ENCODE peak calls at places on chromosomes 1 and 21, in ten cellular contexts. H, O, X, R, U, Q, L, B, N and C are unnamed samples.

GRCh38 chr1:89545264-89546038 is 20.8 kb downstream of the LRRC8B start:
- DNase-seq in H (no peak), O (no peak), X (no peak), R (no peak), U (no peak), Q (peak), L (peak), B (no peak), N (no peak), C (no peak)

GRCh38 chr1:192579319-192579738 is 3.8 kb downstream of the RGS1 start:
- DNase-seq in H (no peak), O (no peak), X (no peak), R (no peak), U (no peak), Q (peak), L (no peak), B (no peak), N (no peak), C (no peak)

GRCh38 chr1:115091582-115091981 is 2.3 kb upstream of the TSPAN2 start:
- DNase-seq in H (no peak), O (no peak), X (no peak), R (no peak), U (no peak), Q (no peak), L (no peak), B (no peak), N (no peak), C (no peak)

GRCh38 chr21:36397606-36398005 is 12.4 kb downstream of the CHAF1B start:
- DNase-seq in H (no peak), O (no peak), X (no peak), R (no peak), U (no peak), Q (no peak), L (no peak), B (no peak), N (no peak), C (no peak)

GRCh38 chr1:94560333-94560732 is 18.8 kb upstream of the F3 start:
- DNase-seq in H (no peak), O (no peak), X (no peak), R (no peak), U (no peak), Q (peak), L (no peak), B (no peak), N (no peak), C (no peak)

GRCh38 chr1:228490120-228491078 is 3.2 kb downstream of the RNF187 start:
- DNase-seq in H (peak), O (no peak), X (no peak), R (no peak), U (no peak), Q (peak), L (peak), B (no peak), N (no peak), C (no peak)

GRCh38 chr21:42003051-42003461 is 7.1 kb downstream of the ZBTB21 start:
- DNase-seq in H (no peak), O (no peak), X (no peak), R (no peak), U (no peak), Q (peak), L (no peak), B (no peak), N (no peak), C (no peak)

GRCh38 chr1:162023181-162023546 is 505 bp downstream of the OLFML2B start:
- DNase-seq in H (no peak), O (no peak), X (no peak), R (no peak), U (peak), Q (no peak), L (no peak), B (no peak), N (no peak), C (no peak)

GRCh38 chr1:115413621-115414020 is 75.6 kb upstream of the NGF start:
- DNase-seq in H (no peak), O (no peak), X (no peak), R (no peak), U (no peak), Q (no peak), L (no peak), B (no peak), N (no peak), C (no peak)

GRCh38 chr1:76337777-76338176 is 263.2 kb downstream of the ST6GALNAC3 start:
- DNase-seq in H (no peak), O (no peak), X (no peak), R (no peak), U (no peak), Q (no peak), L (no peak), B (no peak), N (no peak), C (no peak)

GRCh38 chr1:77605246-77606026 is 77.0 kb downstream of the ZZZ3 start:
- DNase-seq in H (peak), O (no peak), X (no peak), R (peak), U (peak), Q (peak), L (no peak), B (no peak), N (peak), C (peak)

GRCh38 chr1:221868894-221869293 is 127.0 kb upstream of the DUSP10 start:
- DNase-seq in H (no peak), O (no peak), X (no peak), R (no peak), U (no peak), Q (peak), L (no peak), B (peak), N (peak), C (no peak)

GRCh38 chr1:235866207-235866912 is at the start of gene LYST:
- DNase-seq in H (peak), O (no peak), X (no peak), R (peak), U (peak), Q (peak), L (no peak), B (peak), N (peak), C (peak)
- TF ChIP-seq POLR2A in H (no peak), O (peak), X (no peak), R (no peak), U (no peak), Q (no peak), L (no peak), B (no peak), N (peak), C (peak)

GRCh38 chr1:151047925-151048644 is 534 bp downstream of the C1orf56 start:
- DNase-seq in H (peak), O (no peak), X (peak), R (peak), U (peak), Q (peak), L (no peak), B (peak), N (peak), C (peak)
- TF ChIP-seq POLR2A in H (peak), O (peak), X (no peak), R (no peak), U (no peak), Q (peak), L (no peak), B (peak), N (peak), C (peak)

GRCh38 chr1:169892176-169892818 is 1.4 kb downstream of the SCYL3 start:
- DNase-seq in H (no peak), O (no peak), X (no peak), R (no peak), U (no peak), Q (no peak), L (no peak), B (no peak), N (no peak), C (no peak)

GRCh38 chr1:169896013-169896412 is 2.3 kb upstream of the SCYL3 start:
- DNase-seq in H (no peak), O (no peak), X (no peak), R (no peak), U (no peak), Q (no peak), L (no peak), B (no peak), N (no peak), C (no peak)

GRCh38 chr1:169892819-169893644 is 664 bp downstream of the SCYL3 start:
- DNase-seq in H (peak), O (no peak), X (no peak), R (peak), U (peak), Q (peak), L (no peak), B (peak), N (peak), C (peak)

GRCh38 chr1:169894424-169895145 is 889 bp upstream of the SCYL3 start:
- DNase-seq in H (no peak), O (no peak), X (no peak), R (no peak), U (no peak), Q (no peak), L (no peak), B (no peak), N (no peak), C (no peak)

DNA sequence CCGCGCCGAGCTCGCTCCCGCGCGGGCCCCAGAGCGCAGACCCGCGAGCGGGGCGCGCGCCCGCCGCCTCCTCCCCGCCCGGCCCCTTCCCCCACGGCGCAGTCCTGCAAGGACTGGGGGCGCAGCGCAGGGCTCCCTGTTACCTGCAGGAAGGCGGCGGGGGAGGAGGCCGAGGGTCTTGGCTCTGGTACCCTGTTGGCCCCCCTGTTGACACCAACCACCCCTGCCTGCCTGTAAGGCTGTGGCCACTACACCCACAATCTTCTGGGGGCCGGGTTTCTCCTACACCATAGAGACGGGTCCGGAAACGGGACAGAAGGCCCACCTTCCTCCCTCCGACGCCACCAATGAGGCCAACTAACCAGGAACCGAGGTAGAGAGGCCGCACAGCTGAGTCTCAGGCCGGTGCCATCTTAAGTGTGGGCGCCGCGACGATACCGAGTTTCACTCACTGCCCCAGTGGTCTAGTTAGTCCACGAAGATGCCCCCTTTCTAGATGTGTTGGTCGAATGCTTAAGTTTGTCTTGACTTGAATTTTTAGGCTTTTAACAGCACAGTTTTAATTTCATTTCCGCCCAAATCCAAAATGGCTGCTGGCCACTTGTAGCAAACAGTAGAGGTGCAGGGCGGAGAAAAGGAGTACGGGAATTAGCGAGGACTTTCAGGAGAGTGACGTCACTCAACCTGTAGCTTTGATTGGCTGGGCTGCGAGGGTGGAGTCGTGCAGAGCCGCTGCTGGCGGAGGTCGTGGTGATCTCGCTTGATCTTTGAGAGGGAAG is at the start of gene SCYL3:
- DNase-seq in H (peak), O (peak), X (peak), R (peak), U (peak), Q (peak), L (peak), B (peak), N (peak), C (peak)
- TF ChIP-seq POLR2A in H (peak), O (peak), X (peak), R (peak), U (no peak), Q (peak), L (peak), B (peak), N (peak), C (peak)

GRCh38 chr21:24310780-24311179 is 1296.5 kb downstream of the MRPL39 start:
- DNase-seq in H (no peak), O (no peak), X (no peak), R (no peak), U (no peak), Q (no peak), L (no peak), B (no peak), N (no peak), C (no peak)

GRCh38 chr21:24302400-24302799 is 1304.9 kb downstream of the MRPL39 start:
- DNase-seq in H (no peak), O (no peak), X (no peak), R (no peak), U (no peak), Q (no peak), L (no peak), B (no peak), N (no peak), C (no peak)

GRCh38 chr21:24308183-24308582 is 1299.1 kb downstream of the MRPL39 start:
- DNase-seq in H (no peak), O (no peak), X (no peak), R (no peak), U (no peak), Q (no peak), L (no peak), B (no peak), N (no peak), C (no peak)
- TF ChIP-seq POLR2A in H (no peak), O (no peak), X (no peak), R (no peak), U (no peak), Q (no peak), L (no peak), B (no peak), N (no peak), C (no peak)

GRCh38 chr1:243850368-243851128 is 505 bp upstream of the AKT3 start:
- DNase-seq in H (peak), O (no peak), X (peak), R (peak), U (peak), Q (peak), L (no peak), B (peak), N (peak), C (peak)
- TF ChIP-seq POLR2A in H (peak), O (peak), X (no peak), R (no peak), U (no peak), Q (peak), L (no peak), B (peak), N (no peak), C (peak)

DNA sequence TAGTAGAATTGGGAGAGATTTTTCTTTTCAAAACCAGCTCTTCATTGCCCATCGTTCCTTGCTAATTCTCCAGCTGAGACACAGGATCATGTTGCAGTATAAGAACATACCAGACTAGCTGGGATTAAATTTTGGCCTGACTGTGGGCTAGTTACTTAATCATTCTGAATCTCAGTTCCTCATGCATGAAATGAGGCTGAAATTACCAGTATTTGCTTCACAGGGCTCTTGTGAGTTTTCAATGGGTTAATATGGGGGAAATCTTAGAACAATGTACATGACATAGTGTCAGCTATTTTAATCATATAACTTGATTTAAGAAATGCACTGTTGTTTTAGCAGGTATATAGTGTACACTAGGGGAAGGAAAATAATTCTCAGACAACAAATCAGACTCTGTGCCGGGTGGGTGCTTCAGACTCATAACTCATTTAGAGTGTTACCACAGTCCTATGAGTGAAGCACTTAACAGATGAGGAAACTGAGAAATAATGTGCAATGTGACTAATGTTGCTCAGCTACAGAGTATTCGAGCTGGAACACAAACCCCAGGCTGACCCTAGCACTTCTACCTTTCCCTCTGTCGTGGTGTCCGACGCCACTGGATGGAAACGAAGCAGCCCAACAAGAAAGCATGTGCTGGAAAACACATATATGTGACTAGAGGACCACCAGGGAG is 137.6 kb upstream of the SGIP1 start:
- DNase-seq in H (no peak), O (peak), X (no peak), R (no peak), U (no peak), Q (no peak), L (no peak), B (no peak), N (no peak), C (no peak)
- TF ChIP-seq POLR2A in H (no peak), O (no peak), X (no peak), R (no peak), U (no peak), Q (no peak), L (no peak), B (no peak), N (no peak), C (no peak)

GRCh38 chr1:159924025-159924790 is 1.1 kb downstream of the TAGLN2 start:
- DNase-seq in H (peak), O (no peak), X (peak), R (peak), U (peak), Q (peak), L (peak), B (peak), N (peak), C (peak)
- TF ChIP-seq POLR2A in H (no peak), O (peak), X (peak), R (no peak), U (no peak), Q (peak), L (no peak), B (no peak), N (peak), C (no peak)

DNA sequence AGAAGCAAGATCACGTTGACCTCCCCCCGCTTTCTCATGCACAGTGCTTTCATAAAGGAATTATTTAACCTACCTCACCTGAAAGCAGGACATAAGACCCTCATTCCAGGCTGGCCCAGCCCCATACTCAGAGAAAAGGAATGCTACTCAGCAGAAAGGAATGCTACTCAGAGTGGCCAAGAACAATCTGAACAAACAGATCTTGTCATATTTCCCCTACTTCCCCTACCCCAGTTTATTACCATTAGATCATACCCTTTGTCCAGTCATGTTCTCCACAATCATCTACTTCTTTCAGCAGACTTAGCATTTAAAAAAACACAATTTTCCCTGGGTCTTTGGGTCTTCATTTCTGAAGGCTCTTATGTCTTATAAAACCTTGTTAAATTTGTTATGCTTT is 89.8 kb downstream of the SLC16A1 start:
- DNase-seq in H (no peak), O (no peak), X (no peak), R (no peak), U (no peak), Q (peak), L (no peak), B (peak), N (peak), C (no peak)
- TF ChIP-seq POLR2A in H (no peak), O (no peak), X (no peak), R (no peak), U (no peak), Q (no peak), L (no peak), B (no peak), N (no peak), C (no peak)

DNA sequence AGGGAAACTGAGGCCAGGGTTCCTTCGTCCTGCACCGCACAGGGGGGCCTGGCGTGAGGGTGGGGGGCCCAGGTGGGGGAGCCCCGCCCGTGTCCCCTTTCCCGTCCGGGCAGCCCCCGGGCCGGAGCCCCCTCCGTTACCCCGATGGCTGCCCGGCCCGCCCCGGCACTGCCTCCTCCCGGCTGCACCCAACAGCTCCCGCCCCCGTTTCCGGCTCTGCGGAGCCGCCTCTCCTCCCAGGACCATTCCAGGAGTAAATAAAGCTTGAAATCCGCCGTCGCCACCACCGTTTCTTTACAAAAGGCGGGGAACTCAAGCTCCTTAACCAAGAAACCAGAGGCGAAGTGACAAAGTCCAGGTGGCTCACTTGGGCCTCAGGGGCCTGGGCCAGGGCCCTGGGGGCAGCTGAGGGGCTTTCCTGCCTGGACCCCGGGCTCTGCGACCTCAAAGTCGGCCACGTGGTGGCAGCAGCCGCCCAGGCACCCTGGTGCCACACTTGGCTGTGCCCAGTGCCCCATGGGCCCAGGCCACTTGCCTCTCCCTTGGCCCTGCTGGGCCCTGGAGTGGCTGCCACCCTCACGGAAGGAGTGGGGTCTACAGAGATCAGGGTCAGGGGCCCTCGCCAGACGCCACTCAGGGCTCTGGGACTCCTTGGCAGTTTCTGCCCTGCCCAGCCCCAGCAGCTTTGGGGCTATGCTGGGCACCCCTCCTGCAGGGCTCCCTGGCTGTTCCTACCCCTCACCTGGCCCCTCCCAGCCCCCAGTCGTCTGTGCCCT is 514 bp upstream of the FAAP20 start:
- DNase-seq in H (peak), O (peak), X (peak), R (peak), U (peak), Q (peak), L (peak), B (peak), N (peak), C (peak)
- TF ChIP-seq POLR2A in H (no peak), O (peak), X (no peak), R (peak), U (no peak), Q (peak), L (no peak), B (peak), N (no peak), C (peak)